ENCODE peak calls at places on chromosomes 2 and 18, in ten cellular contexts. One of them, this sample, is unnamed. For H3K4me1, the result is how much of the 10 kb centered on the place peaks cover.

GRCh38 chr2:61167587-61167986 is 5.6 kb downstream of the C2orf74 start:
- DNase-seq in DND-41: no peak
- DNase-seq in hepatocyte: no peak
- DNase-seq in IMR-90: no peak
- DNase-seq in heart left ventricle: no peak
- DNase-seq in psoas muscle: no peak
- DNase-seq in small intestine: no peak
- DNase-seq in PC-9: no peak
- DNase-seq in GM23338: no peak
- DNase-seq in PC-3: no peak
- DNase-seq in this sample: no peak

GRCh38 chr2:37633838-37634237 is 37.6 kb downstream of the CDC42EP3 start:
- DNase-seq in DND-41: no peak
- DNase-seq in hepatocyte: no peak
- DNase-seq in IMR-90: no peak
- DNase-seq in heart left ventricle: no peak
- DNase-seq in psoas muscle: no peak
- DNase-seq in small intestine: no peak
- DNase-seq in PC-9: no peak
- DNase-seq in GM23338: no peak
- DNase-seq in PC-3: no peak
- DNase-seq in this sample: no peak

GRCh38 chr18:2325308-2325849 is 245.9 kb downstream of the METTL4 start:
- DNase-seq in DND-41: no peak
- DNase-seq in hepatocyte: peak
- DNase-seq in IMR-90: peak
- DNase-seq in heart left ventricle: no peak
- DNase-seq in psoas muscle: no peak
- DNase-seq in small intestine: no peak
- DNase-seq in PC-9: no peak
- DNase-seq in GM23338: no peak
- DNase-seq in PC-3: no peak
- DNase-seq in this sample: no peak

GRCh38 chr2:105969552-105969951 is 224.5 kb downstream of the UXS1 start:
- DNase-seq in DND-41: no peak
- DNase-seq in hepatocyte: no peak
- DNase-seq in IMR-90: no peak
- DNase-seq in heart left ventricle: no peak
- DNase-seq in psoas muscle: no peak
- DNase-seq in small intestine: no peak
- DNase-seq in PC-9: peak
- DNase-seq in GM23338: peak
- DNase-seq in PC-3: peak
- DNase-seq in this sample: no peak

GRCh38 chr2:172938713-172939375 is 136.8 kb upstream of the MAP3K20 start:
- DNase-seq in DND-41: no peak
- DNase-seq in hepatocyte: no peak
- DNase-seq in IMR-90: peak
- DNase-seq in heart left ventricle: no peak
- DNase-seq in psoas muscle: no peak
- DNase-seq in small intestine: peak
- DNase-seq in PC-9: no peak
- DNase-seq in GM23338: no peak
- DNase-seq in PC-3: no peak
- DNase-seq in this sample: no peak

GRCh38 chr2:60551241-60552095 is 2.0 kb downstream of the BCL11A start:
- DNase-seq in DND-41: peak
- DNase-seq in hepatocyte: peak
- DNase-seq in IMR-90: no peak
- DNase-seq in heart left ventricle: peak
- DNase-seq in psoas muscle: no peak
- DNase-seq in small intestine: no peak
- DNase-seq in PC-9: no peak
- DNase-seq in GM23338: peak
- DNase-seq in PC-3: peak
- DNase-seq in this sample: peak

GRCh38 chr2:46229134-46230063 is 67.8 kb upstream of the EPAS1 start:
- DNase-seq in DND-41: no peak
- DNase-seq in hepatocyte: peak
- DNase-seq in IMR-90: peak
- DNase-seq in heart left ventricle: no peak
- DNase-seq in psoas muscle: no peak
- DNase-seq in small intestine: peak
- DNase-seq in PC-9: no peak
- DNase-seq in GM23338: peak
- DNase-seq in PC-3: peak
- DNase-seq in this sample: no peak

GRCh38 chr2:227759411-227760113 is 13.9 kb downstream of the SCYGR8 start:
- DNase-seq in DND-41: no peak
- DNase-seq in hepatocyte: no peak
- DNase-seq in IMR-90: no peak
- DNase-seq in heart left ventricle: no peak
- DNase-seq in psoas muscle: no peak
- DNase-seq in small intestine: peak
- DNase-seq in PC-9: peak
- DNase-seq in GM23338: peak
- DNase-seq in PC-3: no peak
- DNase-seq in this sample: no peak

GRCh38 chr2:37601569-37601968 is 69.9 kb downstream of the CDC42EP3 start:
- DNase-seq in DND-41: no peak
- DNase-seq in hepatocyte: no peak
- DNase-seq in IMR-90: no peak
- DNase-seq in heart left ventricle: no peak
- DNase-seq in psoas muscle: no peak
- DNase-seq in small intestine: no peak
- DNase-seq in PC-9: no peak
- DNase-seq in GM23338: no peak
- DNase-seq in PC-3: no peak
- DNase-seq in this sample: no peak

GRCh38 chr18:49521251-49521650 is 34.2 kb upstream of the C18orf32 start:
- DNase-seq in DND-41: no peak
- DNase-seq in hepatocyte: no peak
- DNase-seq in IMR-90: no peak
- DNase-seq in heart left ventricle: no peak
- DNase-seq in psoas muscle: no peak
- DNase-seq in small intestine: no peak
- DNase-seq in PC-9: no peak
- DNase-seq in GM23338: peak
- DNase-seq in PC-3: peak
- DNase-seq in this sample: no peak

GRCh38 chr2:192139813-192140212 is 54.9 kb downstream of the TMEFF2 start:
- DNase-seq in DND-41: no peak
- DNase-seq in hepatocyte: no peak
- DNase-seq in IMR-90: no peak
- DNase-seq in heart left ventricle: no peak
- DNase-seq in psoas muscle: no peak
- DNase-seq in small intestine: no peak
- DNase-seq in PC-9: no peak
- DNase-seq in GM23338: no peak
- DNase-seq in PC-3: no peak
- DNase-seq in this sample: no peak

GRCh38 chr2:86584164-86584913 is 21.1 kb upstream of the CHMP3 start:
- DNase-seq in DND-41: no peak
- DNase-seq in hepatocyte: no peak
- DNase-seq in IMR-90: no peak
- DNase-seq in heart left ventricle: no peak
- DNase-seq in psoas muscle: no peak
- DNase-seq in small intestine: no peak
- DNase-seq in PC-9: no peak
- DNase-seq in GM23338: no peak
- DNase-seq in PC-3: peak
- DNase-seq in this sample: no peak

GRCh38 chr2:217622664-217623063 is 380.1 kb downstream of the TNS1 start:
- DNase-seq in DND-41: no peak
- DNase-seq in hepatocyte: no peak
- DNase-seq in IMR-90: peak
- DNase-seq in heart left ventricle: peak
- DNase-seq in psoas muscle: no peak
- DNase-seq in small intestine: no peak
- DNase-seq in PC-9: no peak
- DNase-seq in GM23338: no peak
- DNase-seq in PC-3: no peak
- DNase-seq in this sample: no peak

GRCh38 chr2:241764272-241765241 is 12.1 kb upstream of the GAL3ST2 start:
- DNase-seq in DND-41: no peak
- DNase-seq in hepatocyte: no peak
- DNase-seq in IMR-90: no peak
- DNase-seq in heart left ventricle: no peak
- DNase-seq in psoas muscle: no peak
- DNase-seq in small intestine: no peak
- DNase-seq in PC-9: no peak
- DNase-seq in GM23338: no peak
- DNase-seq in PC-3: no peak
- DNase-seq in this sample: no peak

GRCh38 chr2:151906633-151906998 is 78.4 kb upstream of the ARL5A start:
- DNase-seq in DND-41: no peak
- DNase-seq in hepatocyte: no peak
- DNase-seq in IMR-90: no peak
- DNase-seq in heart left ventricle: no peak
- DNase-seq in psoas muscle: no peak
- DNase-seq in small intestine: no peak
- DNase-seq in PC-9: no peak
- DNase-seq in GM23338: no peak
- DNase-seq in PC-3: no peak
- DNase-seq in this sample: no peak

GRCh38 chr2:25938345-25938744 is 44.0 kb downstream of the KIF3C start:
- DNase-seq in DND-41: no peak
- DNase-seq in hepatocyte: no peak
- DNase-seq in IMR-90: no peak
- DNase-seq in heart left ventricle: peak
- DNase-seq in psoas muscle: peak
- DNase-seq in small intestine: no peak
- DNase-seq in PC-9: no peak
- DNase-seq in GM23338: no peak
- DNase-seq in PC-3: no peak
- DNase-seq in this sample: peak

GRCh38 chr2:57701391-57701791 is 345.2 kb upstream of the VRK2 start:
- DNase-seq in DND-41: no peak
- DNase-seq in hepatocyte: no peak
- DNase-seq in IMR-90: peak
- DNase-seq in heart left ventricle: no peak
- DNase-seq in psoas muscle: no peak
- DNase-seq in small intestine: no peak
- DNase-seq in PC-9: peak
- DNase-seq in GM23338: peak
- DNase-seq in PC-3: no peak
- DNase-seq in this sample: no peak

GRCh38 chr2:157523270-157524059 is 79.6 kb upstream of the CYTIP start:
- DNase-seq in DND-41: no peak
- DNase-seq in hepatocyte: no peak
- DNase-seq in IMR-90: no peak
- DNase-seq in heart left ventricle: no peak
- DNase-seq in psoas muscle: no peak
- DNase-seq in small intestine: no peak
- DNase-seq in PC-9: no peak
- DNase-seq in GM23338: no peak
- DNase-seq in PC-3: no peak
- DNase-seq in this sample: no peak

DNA sequence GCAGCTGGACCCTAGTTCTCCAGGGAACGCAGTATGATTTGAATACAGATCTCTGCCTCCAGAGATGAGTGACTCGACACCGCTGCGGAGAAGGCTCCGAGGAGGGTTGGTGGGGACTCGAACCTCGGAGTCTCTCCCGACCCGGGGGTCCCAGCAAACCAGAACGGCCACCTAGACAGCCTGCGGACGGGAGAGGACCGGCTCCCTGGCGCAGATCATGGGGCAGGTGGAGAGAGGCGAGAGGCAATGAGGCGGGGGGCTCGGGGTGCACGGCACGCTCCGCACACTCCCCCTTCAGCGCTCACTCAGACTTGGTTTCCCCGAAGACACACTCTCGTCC is 12.6 kb downstream of the DYSF start:
- DNase-seq in DND-41: no peak
- DNase-seq in hepatocyte: no peak
- DNase-seq in IMR-90: no peak
- DNase-seq in heart left ventricle: no peak
- DNase-seq in psoas muscle: no peak
- DNase-seq in small intestine: no peak
- DNase-seq in PC-9: no peak
- DNase-seq in GM23338: no peak
- DNase-seq in PC-3: no peak
- DNase-seq in this sample: no peak
- H3K4me1 ChIP-seq in DND-41: under half
- H3K4me1 ChIP-seq in hepatocyte: under half
- H3K4me1 ChIP-seq in IMR-90: under half
- H3K4me1 ChIP-seq in heart left ventricle: half or more
- H3K4me1 ChIP-seq in psoas muscle: half or more
- H3K4me1 ChIP-seq in small intestine: under half
- H3K4me1 ChIP-seq in PC-9: under half
- H3K4me1 ChIP-seq in GM23338: under half
- H3K4me1 ChIP-seq in PC-3: under half
- H3K4me1 ChIP-seq in this sample: under half

DNA sequence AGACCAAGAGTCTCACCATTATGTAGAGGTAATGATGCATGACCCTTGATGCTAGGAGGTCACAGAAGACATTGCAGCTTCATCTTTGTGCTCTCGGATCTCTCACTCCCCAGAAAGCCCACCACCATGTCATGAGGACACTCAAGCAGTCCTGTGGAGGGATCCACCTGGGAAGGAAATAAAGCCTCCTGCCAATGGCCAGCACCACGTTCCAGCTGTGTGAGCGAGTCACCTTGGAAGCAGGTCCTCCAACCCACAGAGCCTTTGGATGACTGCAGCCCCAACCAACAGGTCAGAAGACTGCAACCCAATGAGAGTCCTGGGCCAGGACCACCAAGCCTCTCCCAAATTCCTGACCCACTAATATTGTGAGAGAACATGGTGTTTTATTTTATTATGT is 38.4 kb downstream of the CYP26B1 start:
- DNase-seq in DND-41: no peak
- DNase-seq in hepatocyte: no peak
- DNase-seq in IMR-90: no peak
- DNase-seq in heart left ventricle: no peak
- DNase-seq in psoas muscle: no peak
- DNase-seq in small intestine: no peak
- DNase-seq in PC-9: no peak
- DNase-seq in GM23338: no peak
- DNase-seq in PC-3: no peak
- DNase-seq in this sample: no peak
- H3K4me1 ChIP-seq in DND-41: under half
- H3K4me1 ChIP-seq in hepatocyte: under half
- H3K4me1 ChIP-seq in IMR-90: under half
- H3K4me1 ChIP-seq in heart left ventricle: under half
- H3K4me1 ChIP-seq in psoas muscle: under half
- H3K4me1 ChIP-seq in small intestine: under half
- H3K4me1 ChIP-seq in PC-9: under half
- H3K4me1 ChIP-seq in GM23338: under half
- H3K4me1 ChIP-seq in PC-3: under half
- H3K4me1 ChIP-seq in this sample: under half

GRCh38 chr2:101724113-101724450 is 26.6 kb downstream of the MAP4K4 start:
- DNase-seq in DND-41: no peak
- DNase-seq in hepatocyte: no peak
- DNase-seq in IMR-90: no peak
- DNase-seq in heart left ventricle: no peak
- DNase-seq in psoas muscle: no peak
- DNase-seq in small intestine: no peak
- DNase-seq in PC-9: no peak
- DNase-seq in GM23338: no peak
- DNase-seq in PC-3: no peak
- DNase-seq in this sample: no peak
- H3K4me1 ChIP-seq in DND-41: under half
- H3K4me1 ChIP-seq in hepatocyte: under half
- H3K4me1 ChIP-seq in IMR-90: under half
- H3K4me1 ChIP-seq in heart left ventricle: half or more
- H3K4me1 ChIP-seq in psoas muscle: under half
- H3K4me1 ChIP-seq in small intestine: under half
- H3K4me1 ChIP-seq in PC-9: under half
- H3K4me1 ChIP-seq in GM23338: under half
- H3K4me1 ChIP-seq in PC-3: under half
- H3K4me1 ChIP-seq in this sample: under half

GRCh38 chr2:237727363-237727762 is 71.2 kb upstream of the RBM44 start:
- DNase-seq in DND-41: no peak
- DNase-seq in hepatocyte: no peak
- DNase-seq in IMR-90: peak
- DNase-seq in heart left ventricle: no peak
- DNase-seq in psoas muscle: no peak
- DNase-seq in small intestine: no peak
- DNase-seq in PC-9: no peak
- DNase-seq in GM23338: no peak
- DNase-seq in PC-3: peak
- DNase-seq in this sample: peak
- H3K4me1 ChIP-seq in DND-41: under half
- H3K4me1 ChIP-seq in hepatocyte: under half
- H3K4me1 ChIP-seq in IMR-90: under half
- H3K4me1 ChIP-seq in heart left ventricle: half or more
- H3K4me1 ChIP-seq in psoas muscle: half or more
- H3K4me1 ChIP-seq in small intestine: under half
- H3K4me1 ChIP-seq in PC-9: under half
- H3K4me1 ChIP-seq in GM23338: half or more
- H3K4me1 ChIP-seq in PC-3: under half
- H3K4me1 ChIP-seq in this sample: under half

This sample was measured in kidney.